ENCODE peak calls at places on chromosome 18, in seven cellular contexts. M, W, Q, V, T, C and L are unnamed samples. For H3K36me3 and H3K4me1, the result is how much of the 10 kb centered on the place peaks cover.

GRCh38 chr18:70289351-70290330 is 796 bp downstream of the SOCS6 start:
- DNase-seq in M (peak), Q (peak), W (peak), C (peak), T (peak), V (no peak), L (peak)

GRCh38 chr18:62715829-62716678 is 713 bp downstream of the PHLPP1 start:
- DNase-seq in M (peak), T (peak), C (peak), V (no peak), W (peak), Q (peak), L (peak)

GRCh38 chr18:5918196-5918595 is 22.9 kb upstream of the TMEM200C start:
- DNase-seq in Q (no peak), T (no peak), C (no peak), W (no peak), M (no peak), V (no peak), L (no peak)

GRCh38 chr18:35588995-35589394 is 7.5 kb downstream of the GALNT1 start:
- DNase-seq in M (no peak), Q (no peak), T (no peak), V (peak), C (no peak), W (no peak), L (no peak)

GRCh38 chr18:6959110-6959509 is 158.5 kb downstream of the LAMA1 start:
- DNase-seq in C (no peak), Q (no peak), W (no peak), V (no peak), T (no peak), M (no peak), L (no peak)

GRCh38 chr18:68714356-68714706 is 577 bp downstream of the TMX3 start:
- DNase-seq in Q (peak), T (peak), W (no peak), M (peak), V (peak), C (peak), L (no peak)

GRCh38 chr18:770583-770961 is 41.5 kb downstream of the YES1 start:
- DNase-seq in C (no peak), M (no peak), V (peak), T (no peak), W (no peak), Q (no peak), L (peak)

GRCh38 chr18:3207565-3207964 is 12.2 kb downstream of the MYOM1 start:
- DNase-seq in Q (no peak), T (no peak), M (no peak), C (no peak), W (no peak), V (peak), L (no peak)

GRCh38 chr18:32158108-32158624 is 31.7 kb upstream of the MEP1B start:
- DNase-seq in V (peak), Q (peak), C (peak), T (peak), W (peak), M (peak), L (peak)
- H3K4me3 ChIP-seq in V (no peak), Q (peak), C (no peak), T (peak), W (peak), M (no peak), L (peak)

DNA sequence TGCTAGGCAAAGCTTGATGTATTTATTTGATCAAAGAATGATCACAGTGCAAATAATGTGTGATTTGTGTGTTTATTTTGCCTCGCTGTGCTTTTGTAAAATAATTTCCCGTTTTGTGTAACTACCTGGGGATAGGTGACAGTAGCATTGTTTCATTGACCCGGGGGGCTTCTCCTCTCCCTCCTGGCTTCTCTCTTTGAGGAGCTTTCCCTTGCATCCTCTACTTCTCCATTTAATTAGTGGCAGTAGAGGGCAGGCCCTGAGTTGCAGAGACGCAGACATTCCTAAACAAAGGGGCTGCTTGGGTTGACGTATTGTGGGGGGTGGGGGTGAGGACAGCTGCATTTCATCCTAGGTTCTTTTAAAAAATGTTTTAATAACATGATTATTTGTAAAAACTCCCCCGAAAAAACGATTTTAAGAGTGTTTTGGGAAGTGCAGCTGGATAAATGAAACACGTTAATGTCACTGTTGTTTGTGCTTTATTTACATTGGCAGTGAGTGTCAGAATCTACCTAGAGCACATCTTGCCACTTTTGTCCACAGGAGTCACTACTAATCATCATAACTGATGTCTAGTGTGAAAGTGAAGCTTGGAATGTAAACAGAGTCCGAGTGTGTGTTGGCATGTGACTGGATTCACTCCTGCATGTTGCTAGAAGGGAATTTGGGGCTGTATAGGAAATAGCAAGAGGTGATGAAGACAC is 2.2 kb downstream of the NEDD4L start:
- DNase-seq in M (no peak), C (no peak), Q (no peak), V (peak), T (no peak), W (no peak), L (no peak)
- H3K36me3 ChIP-seq in M (under half), C (under half), Q (under half), V (under half), T (under half), W (under half), L (under half)

DNA sequence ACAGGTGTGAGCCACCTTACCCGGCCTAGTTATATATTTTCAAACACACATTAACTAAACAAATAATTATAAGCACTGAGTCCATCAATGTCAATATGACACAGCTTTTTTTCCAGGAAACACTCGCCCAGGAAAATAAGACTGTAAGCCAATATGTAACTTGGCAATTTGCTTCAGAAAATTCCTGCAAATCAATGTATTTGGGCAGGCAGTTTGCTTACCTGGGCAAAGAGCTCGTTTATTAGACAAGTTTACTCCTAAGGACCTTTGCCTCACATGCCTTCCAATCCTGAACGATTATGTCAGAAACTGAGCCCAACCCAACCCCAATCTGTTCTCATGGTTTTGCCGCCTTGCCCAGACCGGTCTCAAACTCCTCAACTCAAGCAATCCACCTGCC is 34.7 kb upstream of the NDUFV2 start:
- DNase-seq in W (no peak), C (no peak), Q (no peak), V (no peak), M (no peak), T (no peak), L (no peak)
- H3K4me1 ChIP-seq in W (under half), C (under half), Q (half or more), V (under half), M (under half), T (under half), L (under half)

GRCh38 chr18:57853133-57853532 is 50.0 kb upstream of the ATP8B1 start:
- DNase-seq in T (no peak), M (no peak), W (no peak), V (no peak), C (no peak), Q (no peak), L (no peak)
- H3K4me3 ChIP-seq in T (no peak), M (no peak), W (no peak), V (no peak), C (no peak), Q (no peak), L (no peak)

GRCh38 chr18:55234366-55235093 is 275.3 kb upstream of the CCDC68 start:
- DNase-seq in M (peak), C (peak), Q (peak), V (peak), T (peak), W (peak), L (peak)

GRCh38 chr18:55236150-55236931 is 277.1 kb upstream of the CCDC68 start:
- DNase-seq in W (no peak), M (no peak), T (no peak), Q (peak), V (no peak), C (peak), L (no peak)

GRCh38 chr18:55235094-55235461 is 275.8 kb upstream of the CCDC68 start:
- DNase-seq in T (no peak), W (no peak), C (no peak), M (no peak), Q (no peak), V (no peak), L (no peak)

GRCh38 chr18:55239764-55240163 is 280.5 kb upstream of the CCDC68 start:
- DNase-seq in C (no peak), V (no peak), T (no peak), Q (no peak), W (no peak), M (no peak), L (no peak)

GRCh38 chr18:55237665-55238064 is 278.4 kb upstream of the CCDC68 start:
- DNase-seq in Q (no peak), T (no peak), V (no peak), M (no peak), W (no peak), C (no peak), L (no peak)
- H3K36me3 ChIP-seq in Q (under half), T (under half), V (under half), M (under half), W (half or more), C (under half), L (under half)